ENCODE peak calls at places on chromosome 2, in ten cellular contexts. R, Y, O, B, H, L, D, J, P and W are unnamed samples.

GRCh38 chr2:240623531-240624010 is 1.7 kb upstream of the GPR35 start:
- DNase-seq in L (no peak), J (no peak), B (peak), O (peak), H (no peak), R (no peak), Y (no peak), P (no peak), D (peak), W (no peak)

GRCh38 chr2:186991766-186992417 is 142.9 kb upstream of the ZSWIM2 start:
- DNase-seq in B (no peak), D (no peak), R (no peak), P (peak), H (no peak), J (peak), O (no peak), L (no peak), Y (no peak), W (no peak)

GRCh38 chr2:237030382-237030781 is 55.3 kb upstream of the COPS8 start:
- DNase-seq in H (no peak), J (no peak), O (no peak), P (no peak), L (no peak), D (no peak), R (no peak), B (no peak), Y (no peak), W (no peak)

GRCh38 chr2:233453916-233454315 is 99.6 kb downstream of the DGKD start:
- DNase-seq in O (no peak), P (no peak), L (no peak), D (no peak), H (no peak), Y (no peak), J (no peak), B (peak), R (no peak), W (no peak)

GRCh38 chr2:29314816-29315571 is 199.8 kb downstream of the CLIP4 start:
- DNase-seq in H (peak), Y (peak), B (no peak), O (no peak), L (peak), R (peak), J (no peak), P (no peak), D (no peak), W (peak)

GRCh38 chr2:197949224-197949623 is 144.8 kb downstream of the PLCL1 start:
- DNase-seq in H (no peak), B (no peak), J (no peak), D (no peak), Y (no peak), L (no peak), O (no peak), R (no peak), P (no peak), W (no peak)

GRCh38 chr2:70690846-70691245 is 77.2 kb downstream of the ADD2 start:
- DNase-seq in P (no peak), L (no peak), J (no peak), Y (no peak), O (no peak), B (peak), D (no peak), R (no peak), H (no peak), W (no peak)

GRCh38 chr2:149768320-149768799 is 180.8 kb upstream of the MMADHC start:
- DNase-seq in D (no peak), L (no peak), J (peak), H (no peak), R (no peak), P (no peak), O (no peak), B (no peak), Y (no peak), W (peak)

GRCh38 chr2:187878096-187878495 is 323.9 kb upstream of the TFPI start:
- DNase-seq in O (no peak), J (no peak), L (no peak), B (no peak), P (no peak), D (no peak), Y (no peak), H (no peak), R (no peak), W (no peak)

GRCh38 chr2:46984642-46985476 is 69.3 kb upstream of the MCFD2 start:
- DNase-seq in B (peak), Y (no peak), R (peak), D (peak), O (peak), L (no peak), J (peak), P (peak), H (peak), W (no peak)

GRCh38 chr2:198347936-198348335 is 543.5 kb downstream of the PLCL1 start:
- DNase-seq in P (peak), H (no peak), O (no peak), D (no peak), B (no peak), R (no peak), J (no peak), L (no peak), Y (no peak), W (no peak)

GRCh38 chr2:237444026-237444425 is 30.1 kb upstream of the COL6A3 start:
- DNase-seq in P (no peak), Y (no peak), L (no peak), H (no peak), O (no peak), D (no peak), J (no peak), B (no peak), R (no peak), W (no peak)

GRCh38 chr2:1481406-1482252 is 68.4 kb downstream of the TPO start:
- DNase-seq in H (no peak), J (no peak), D (no peak), R (no peak), Y (no peak), O (no peak), L (no peak), B (peak), P (no peak), W (no peak)

GRCh38 chr2:10297191-10297700 is 5.5 kb upstream of the HPCAL1 start:
- DNase-seq in J (no peak), P (peak), Y (no peak), D (no peak), R (no peak), H (no peak), B (no peak), O (no peak), L (no peak), W (no peak)

GRCh38 chr2:207632575-207633492 is 7.6 kb upstream of the METTL21A start:
- DNase-seq in R (no peak), P (peak), D (peak), O (no peak), J (peak), L (no peak), Y (no peak), H (peak), B (no peak), W (no peak)

GRCh38 chr2:46165916-46166315 is 131.3 kb upstream of the EPAS1 start:
- DNase-seq in B (no peak), O (no peak), J (no peak), R (no peak), Y (no peak), P (no peak), L (no peak), D (no peak), H (no peak), W (no peak)

GRCh38 chr2:218991674-218992168 is 1.5 kb downstream of the CRYBA2 start:
- DNase-seq in L (no peak), B (peak), H (peak), P (peak), J (peak), O (no peak), Y (no peak), D (no peak), R (no peak), W (peak)

GRCh38 chr2:54724560-54725342 is 1.3 kb downstream of the EML6 start:
- DNase-seq in L (no peak), H (peak), J (no peak), R (peak), Y (peak), O (no peak), B (no peak), D (no peak), P (peak), W (peak)

GRCh38 chr2:179963626-179964025 is 43.5 kb downstream of the CWC22 start:
- DNase-seq in J (peak), H (peak), R (no peak), B (no peak), D (no peak), Y (no peak), O (no peak), L (no peak), P (peak), W (no peak)

GRCh38 chr2:158457092-158457825 is 507 bp downstream of the PKP4 start:
- DNase-seq in R (peak), D (peak), Y (peak), B (peak), H (peak), J (peak), P (peak), L (no peak), O (peak), W (peak)

GRCh38 chr2:148957023-148957422 is 81.5 kb upstream of the LYPD6B start:
- DNase-seq in O (no peak), D (no peak), R (no peak), Y (no peak), L (no peak), J (no peak), H (no peak), B (no peak), P (no peak), W (no peak)

GRCh38 chr2:99787762-99788382 is 298.1 kb upstream of the REV1 start:
- DNase-seq in O (no peak), R (no peak), B (no peak), D (no peak), L (no peak), H (no peak), Y (no peak), P (no peak), J (no peak), W (no peak)

GRCh38 chr2:200609027-200609614 is 23.3 kb downstream of the AOX1 start:
- DNase-seq in R (no peak), B (no peak), Y (no peak), L (no peak), P (peak), H (peak), O (no peak), D (no peak), J (peak), W (no peak)

GRCh38 chr2:141341444-141341843 is 789.4 kb downstream of the LRP1B start:
- DNase-seq in D (no peak), O (no peak), R (no peak), J (peak), L (no peak), H (peak), Y (no peak), B (no peak), P (peak), W (no peak)

GRCh38 chr2:174728096-174728495 is 36.2 kb downstream of the CHRNA1 start:
- DNase-seq in L (no peak), O (no peak), R (no peak), P (no peak), D (no peak), H (no peak), B (no peak), Y (no peak), J (no peak), W (no peak)

GRCh38 chr2:40400336-40400953 is 51.4 kb downstream of the SLC8A1 start:
- DNase-seq in L (no peak), D (no peak), Y (no peak), J (peak), O (no peak), H (no peak), R (no peak), P (peak), B (no peak), W (no peak)

GRCh38 chr2:8344725-8345124 is 337.1 kb upstream of the ID2 start:
- DNase-seq in Y (no peak), J (no peak), O (no peak), D (no peak), R (no peak), P (no peak), L (no peak), H (no peak), B (no peak), W (no peak)

GRCh38 chr2:193793914-193794313 is 1599.2 kb upstream of the TMEFF2 start:
- DNase-seq in P (peak), B (no peak), D (no peak), R (no peak), L (no peak), H (peak), O (no peak), Y (no peak), J (peak), W (no peak)

GRCh38 chr2:890791-891190 is 59.9 kb upstream of the SNTG2 start:
- DNase-seq in Y (no peak), H (no peak), B (no peak), L (no peak), J (peak), D (no peak), P (no peak), R (no peak), O (no peak), W (no peak)

GRCh38 chr2:151217343-151217742 is 44.3 kb downstream of the RBM43 start:
- DNase-seq in L (no peak), D (no peak), H (no peak), P (no peak), B (no peak), Y (no peak), R (no peak), O (no peak), J (no peak), W (no peak)

GRCh38 chr2:3778016-3778415 is 74.6 kb downstream of the DCDC2C start:
- DNase-seq in Y (no peak), B (no peak), P (no peak), L (no peak), O (no peak), D (no peak), H (no peak), J (no peak), R (no peak), W (no peak)

GRCh38 chr2:163374282-163374681 is 361.5 kb downstream of the FIGN start:
- DNase-seq in Y (no peak), O (no peak), P (no peak), J (no peak), R (no peak), D (no peak), L (no peak), H (no peak), B (no peak), W (no peak)

GRCh38 chr2:188916831-188917230 is 57.3 kb upstream of the COL3A1 start:
- DNase-seq in R (no peak), B (no peak), H (no peak), L (no peak), J (no peak), O (no peak), Y (no peak), D (no peak), P (no peak), W (no peak)

GRCh38 chr2:180571559-180571958 is 408.8 kb upstream of the UBE2E3 start:
- DNase-seq in H (no peak), L (no peak), B (no peak), Y (no peak), R (no peak), O (no peak), J (peak), D (no peak), P (peak), W (no peak)